ENCODE peak calls at places on chromosomes 2 and 18, in five cellular contexts. V is HCT116, W is H1, Z is K562, M is SK-N-SH. A is an unnamed sample.

GRCh38 chr2:43230981-43231827 is 4.8 kb upstream of the ZFP36L2 start:
- DNase-seq in V (no peak), W (no peak), Z (no peak), M (no peak), A (no peak)

GRCh38 chr18:59921384-59921891 is 21.6 kb downstream of the PMAIP1 start:
- DNase-seq in V (no peak), W (no peak), Z (no peak), M (no peak), A (no peak)

GRCh38 chr2:3805120-3805519 is 101.7 kb downstream of the DCDC2C start:
- DNase-seq in V (peak), W (peak), Z (peak), M (peak), A (peak)

GRCh38 chr2:176075476-176075875 is 8.3 kb downstream of the EVX2 start:
- DNase-seq in V (no peak), W (peak), Z (peak), M (no peak), A (no peak)

GRCh38 chr18:51390695-51391094 is 193.2 kb upstream of the MEX3C start:
- DNase-seq in V (no peak), W (no peak), Z (no peak), M (no peak), A (no peak)

GRCh38 chr18:64712035-64712434 is 563.1 kb upstream of the LINC00305 start:
- DNase-seq in V (no peak), W (no peak), Z (no peak), M (no peak), A (no peak)

GRCh38 chr2:124755386-124755785 is 730.3 kb downstream of the CNTNAP5 start:
- DNase-seq in V (no peak), W (no peak), Z (no peak), M (no peak), A (no peak)

GRCh38 chr2:160006466-160006865 is 55.9 kb downstream of the PLA2R1 start:
- DNase-seq in V (no peak), W (no peak), Z (no peak), M (no peak), A (no peak)

GRCh38 chr2:102091908-102092307 is 50.6 kb upstream of the IL1R1 start:
- DNase-seq in V (no peak), W (no peak), Z (no peak), M (no peak), A (no peak)

GRCh38 chr2:39989888-39990287 is 210.8 kb upstream of the THUMPD2 start:
- DNase-seq in V (no peak), W (no peak), Z (no peak), M (no peak), A (no peak)

GRCh38 chr2:11499081-11499743 is 33.3 kb upstream of the E2F6 start:
- DNase-seq in V (no peak), W (no peak), Z (no peak), M (peak), A (no peak)

GRCh38 chr2:46273225-46273863 is 23.9 kb upstream of the EPAS1 start:
- DNase-seq in V (no peak), W (no peak), Z (no peak), M (no peak), A (no peak)

GRCh38 chr18:77140030-77140429 is 7.4 kb upstream of the MBP start:
- DNase-seq in V (no peak), W (no peak), Z (no peak), M (no peak), A (no peak)

GRCh38 chr2:222671259-222672067 is at the start of gene MOGAT1:
- DNase-seq in V (no peak), W (peak), Z (no peak), M (peak), A (peak)

GRCh38 chr2:170817247-170817998 is 736 bp downstream of the GAD1 start:
- DNase-seq in V (no peak), W (peak), Z (peak), M (peak), A (no peak)

GRCh38 chr2:6943523-6943922 is 26.3 kb downstream of the RNF144A start:
- DNase-seq in V (no peak), W (no peak), Z (no peak), M (no peak), A (no peak)

GRCh38 chr2:126358122-126358521 is 297.8 kb upstream of the GYPC start:
- DNase-seq in V (no peak), W (no peak), Z (no peak), M (no peak), A (no peak)

GRCh38 chr18:34223164-34223892 is 1.4 kb downstream of the NOL4 start:
- DNase-seq in V (no peak), W (peak), Z (peak), M (peak), A (no peak)

GRCh38 chr2:152537252-152537651 is 180.0 kb downstream of the PRPF40A start:
- DNase-seq in V (no peak), W (no peak), Z (no peak), M (peak), A (peak)

GRCh38 chr2:133109772-133110171 is 439.8 kb upstream of the LYPD1 start:
- DNase-seq in V (no peak), W (no peak), Z (no peak), M (no peak), A (no peak)

GRCh38 chr2:30971291-30972025 is 164.2 kb upstream of the CAPN13 start:
- DNase-seq in V (no peak), W (no peak), Z (no peak), M (no peak), A (no peak)
- TF ChIP-seq JUND in V (no peak), W (no peak), Z (no peak), M (no peak), A (no peak)

GRCh38 chr18:41320090-41320489 is 634.9 kb upstream of the PIK3C3 start:
- DNase-seq in V (no peak), W (no peak), Z (no peak), M (no peak), A (no peak)
- TF ChIP-seq JUND in V (no peak), W (no peak), Z (no peak), M (no peak), A (no peak)

GRCh38 chr18:74062037-74062436 is 85.6 kb downstream of the FBXO15 start:
- DNase-seq in V (no peak), W (no peak), Z (no peak), M (no peak), A (no peak)

GRCh38 chr18:74065366-74065765 is 82.3 kb downstream of the FBXO15 start:
- DNase-seq in V (no peak), W (no peak), Z (no peak), M (no peak), A (no peak)

GRCh38 chr18:74063552-74063951 is 84.1 kb downstream of the FBXO15 start:
- DNase-seq in V (no peak), W (no peak), Z (no peak), M (no peak), A (no peak)

GRCh38 chr18:74064510-74064909 is 83.1 kb downstream of the FBXO15 start:
- DNase-seq in V (no peak), W (no peak), Z (no peak), M (no peak), A (no peak)

DNA sequence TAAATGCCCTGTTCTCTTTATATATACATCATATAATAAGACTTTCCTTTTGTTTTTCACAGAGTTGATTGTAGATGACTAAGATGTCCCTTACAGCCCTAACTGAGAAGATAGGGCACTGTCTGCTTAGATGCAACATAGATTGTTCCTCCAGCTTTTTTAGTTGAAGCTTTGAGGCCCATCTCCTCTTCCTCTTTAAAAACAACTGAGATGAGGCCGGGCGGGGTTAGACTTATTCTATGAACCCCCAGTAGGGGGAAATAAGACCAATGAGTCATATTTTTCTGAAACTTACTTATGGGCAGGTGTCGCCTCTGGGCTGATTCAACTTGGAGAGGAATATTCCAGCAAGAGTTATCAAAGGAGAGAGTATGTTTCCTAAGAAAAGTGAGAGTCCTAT is 84.6 kb downstream of the FBXO15 start:
- DNase-seq in V (no peak), W (no peak), Z (peak), M (no peak), A (no peak)
- TF ChIP-seq JUND in V (no peak), W (no peak), Z (no peak), M (no peak), A (no peak)

DNA sequence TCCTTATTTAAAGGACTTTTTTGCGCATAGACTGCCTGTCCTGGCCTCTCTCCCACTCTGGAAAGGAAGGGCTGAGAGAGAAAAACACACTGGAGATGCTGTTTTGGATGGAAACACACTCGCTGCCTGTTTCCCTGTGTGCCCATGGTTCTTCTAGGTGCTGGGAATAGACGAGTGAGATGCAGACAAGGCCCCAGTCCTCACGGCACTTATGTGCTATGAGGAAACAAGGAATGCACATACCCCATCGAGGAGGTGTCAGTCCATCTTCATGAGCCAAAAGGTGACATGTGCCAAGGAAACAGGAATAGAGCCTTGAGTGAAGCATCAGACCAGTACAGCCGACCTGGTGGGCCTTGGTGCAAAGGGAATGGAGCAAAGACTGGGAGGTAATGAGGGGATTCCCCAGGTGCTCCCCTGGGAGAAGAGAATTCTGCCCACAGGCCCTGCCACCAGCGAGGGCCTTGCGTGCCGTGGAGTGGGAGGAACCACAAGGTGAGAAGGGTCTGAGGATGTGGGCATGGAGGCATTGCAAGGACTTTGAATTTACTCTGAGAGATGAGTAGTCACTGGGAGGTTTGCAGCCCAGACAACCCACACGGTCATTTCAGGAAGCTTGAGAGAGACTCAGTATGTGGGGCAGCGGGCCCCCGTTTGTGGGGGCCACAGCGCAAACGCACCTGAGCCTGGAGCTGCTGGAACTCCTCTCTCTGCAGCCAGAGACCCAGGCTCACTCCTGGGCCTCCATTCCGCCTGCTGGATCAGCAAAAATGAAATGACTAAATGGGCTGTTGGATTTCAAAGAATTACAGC is 197.5 kb upstream of the COPS8 start:
- DNase-seq in V (no peak), W (peak), Z (no peak), M (no peak), A (no peak)
- TF ChIP-seq JUND in V (no peak), W (no peak), Z (no peak), M (no peak), A (no peak)

DNA sequence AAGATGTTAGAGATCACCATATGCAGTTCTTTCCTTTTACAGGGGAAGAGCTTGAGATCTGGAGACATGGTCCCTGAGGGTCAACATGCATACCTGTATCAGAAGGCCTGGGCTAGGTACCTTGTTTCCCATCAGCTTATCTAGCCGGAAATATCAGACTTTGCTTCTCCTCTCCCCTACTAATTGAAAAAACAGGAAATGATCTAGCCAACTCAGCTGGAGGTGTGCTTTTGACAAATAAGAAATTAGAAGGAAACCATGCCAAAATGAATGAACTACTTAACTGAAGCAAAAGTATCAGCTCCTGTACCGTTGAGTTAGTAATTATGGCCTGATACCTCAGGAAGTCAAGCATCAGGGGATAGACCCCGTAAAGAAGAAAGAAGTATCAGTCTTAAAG is 20.4 kb downstream of the PKP4 start:
- DNase-seq in V (no peak), W (no peak), Z (no peak), M (no peak), A (no peak)
- TF ChIP-seq JUND in V (no peak), W (no peak), Z (no peak), M (no peak), A (no peak)

GRCh38 chr2:74576151-74576755 is 21.7 kb downstream of the DOK1 start:
- DNase-seq in V (no peak), W (no peak), Z (peak), M (no peak), A (peak)

GRCh38 chr2:74575320-74575719 is 20.8 kb downstream of the DOK1 start:
- DNase-seq in V (no peak), W (no peak), Z (no peak), M (no peak), A (no peak)

GRCh38 chr2:74576830-74577229 is 22.3 kb downstream of the DOK1 start:
- DNase-seq in V (no peak), W (no peak), Z (peak), M (no peak), A (peak)

GRCh38 chr2:74572178-74572925 is 17.8 kb downstream of the DOK1 start:
- DNase-seq in V (no peak), W (no peak), Z (peak), M (no peak), A (no peak)

GRCh38 chr2:74573747-74574562 is 19.4 kb downstream of the DOK1 start:
- DNase-seq in V (no peak), W (no peak), Z (peak), M (no peak), A (no peak)
- TF ChIP-seq JUND in V (no peak), W (no peak), Z (no peak), M (no peak), A (no peak)

DNA sequence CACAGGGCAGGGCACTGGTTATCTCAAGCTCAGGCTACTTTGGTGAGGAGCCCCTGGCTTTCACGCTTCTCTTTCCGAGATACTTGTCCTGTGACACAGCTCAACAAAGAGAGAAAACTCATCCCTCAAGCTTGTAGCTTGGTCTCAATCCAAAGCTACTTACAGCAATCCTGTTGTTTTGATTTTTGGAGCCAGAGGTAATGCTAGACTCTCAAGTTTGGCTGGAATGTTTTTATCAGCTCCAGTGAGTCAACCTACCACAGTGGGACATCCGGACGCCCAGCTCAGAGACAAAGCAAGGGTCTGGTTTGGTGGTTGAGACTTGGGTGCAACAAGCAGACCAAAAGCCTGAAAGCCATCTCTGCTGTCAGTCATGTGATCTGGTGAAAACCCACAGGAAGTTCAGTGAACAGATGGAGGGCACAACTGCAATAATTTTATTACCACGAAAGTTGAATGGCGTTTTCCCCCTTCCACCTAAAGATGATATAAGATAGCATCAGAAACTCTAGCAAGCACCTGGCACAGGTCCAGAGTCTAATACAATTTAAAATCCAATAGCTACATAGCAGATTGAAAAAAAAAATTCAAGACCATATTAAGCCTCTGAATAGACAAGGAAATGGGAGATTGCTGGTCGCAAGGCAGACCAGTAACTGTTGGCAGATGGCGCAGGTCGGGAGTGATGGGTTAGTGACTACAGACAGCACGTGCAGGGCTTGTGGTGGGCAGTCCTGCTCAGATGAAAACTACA is 102.3 kb upstream of the SMAD7 start:
- DNase-seq in V (no peak), W (no peak), Z (no peak), M (peak), A (no peak)
- TF ChIP-seq JUND in V (no peak), W (no peak), Z (no peak), M (peak), A (no peak)

DNA sequence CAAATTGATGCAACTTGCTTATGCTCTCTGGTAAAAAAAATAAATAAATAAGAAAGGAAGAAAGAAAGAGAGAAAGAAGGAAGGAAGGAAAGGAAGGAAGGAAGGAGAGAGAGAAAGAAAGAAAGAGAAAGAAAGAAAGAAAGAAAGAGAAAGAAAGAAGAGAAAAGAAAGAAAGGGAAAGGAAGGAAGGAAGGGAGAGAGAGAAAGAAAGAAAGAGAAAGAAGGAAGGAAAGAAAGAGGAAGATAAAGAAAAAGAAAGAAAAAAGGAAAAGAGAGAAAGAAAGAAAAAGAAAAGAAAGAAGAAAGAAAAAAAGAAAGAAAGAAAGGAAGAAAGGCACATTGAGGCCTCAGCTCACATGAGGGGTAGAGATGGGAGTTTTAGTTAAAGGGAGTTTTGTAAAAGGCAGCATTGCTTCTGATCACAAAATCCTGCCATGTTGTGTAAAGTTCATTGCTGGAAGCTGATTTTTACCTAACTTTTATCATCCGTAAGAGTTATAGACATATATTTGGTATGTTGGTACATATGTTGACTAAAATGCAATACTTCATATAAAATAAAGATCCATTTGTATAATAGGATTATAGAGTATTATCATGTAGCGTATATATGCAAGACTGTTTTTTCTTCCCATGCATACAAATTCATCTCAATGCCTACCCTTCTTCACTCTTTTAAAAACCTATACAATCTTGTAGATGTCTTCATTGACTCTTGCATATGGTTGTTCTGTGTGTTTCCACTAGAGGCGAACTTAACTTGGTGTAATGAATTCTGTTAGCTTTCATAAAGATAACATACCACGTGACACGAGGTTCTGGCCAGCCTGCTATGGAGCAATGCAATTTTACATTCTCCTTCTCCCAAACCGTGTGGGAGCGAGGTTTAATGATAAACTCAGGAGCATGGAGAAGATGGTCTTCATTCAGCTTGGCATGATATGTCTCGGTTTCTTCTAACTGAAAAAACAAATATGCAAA is 32.8 kb downstream of the MYOM1 start:
- DNase-seq in V (no peak), W (no peak), Z (peak), M (peak), A (peak)
- TF ChIP-seq JUND in V (no peak), W (no peak), Z (no peak), M (no peak), A (no peak)

DNA sequence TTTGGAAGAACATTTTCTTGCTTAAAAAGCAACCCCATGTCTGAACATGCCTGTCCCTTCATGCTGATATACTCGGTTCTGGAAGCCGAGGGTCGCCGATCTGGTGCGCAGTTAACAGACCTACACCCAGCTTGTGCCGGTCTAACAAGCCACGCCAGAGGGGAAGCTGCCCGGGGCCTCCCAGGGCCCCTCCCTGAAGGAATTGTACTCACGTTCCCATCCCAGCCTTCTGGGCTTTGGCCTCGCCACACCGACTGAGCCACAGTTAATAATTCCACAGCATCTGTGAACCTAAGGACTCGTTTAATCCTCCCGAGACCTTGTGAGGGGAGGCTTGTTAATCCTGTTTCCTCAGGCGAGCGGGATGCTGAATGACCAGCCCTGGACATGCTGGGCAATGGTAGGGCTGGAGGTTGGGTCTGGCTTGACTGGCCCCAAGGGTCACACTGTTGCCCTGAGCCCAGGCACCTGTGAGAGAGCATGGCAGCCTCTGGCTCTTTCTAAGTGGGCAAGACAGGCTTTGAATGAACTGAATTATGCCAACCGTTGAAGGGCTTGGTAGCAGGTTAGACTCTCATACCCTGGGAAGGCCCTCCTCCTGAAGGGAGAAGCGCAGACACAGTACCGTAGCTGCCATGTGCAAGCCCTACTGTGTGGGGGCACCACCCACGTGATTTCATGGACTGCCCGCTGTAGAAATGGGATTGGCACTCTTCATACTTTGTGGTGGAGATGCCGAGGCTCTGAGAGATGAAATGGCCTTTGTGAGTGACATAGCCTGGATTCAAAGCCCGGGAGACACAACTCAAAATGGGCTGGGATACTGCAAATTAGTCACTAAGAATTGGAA is 27.9 kb upstream of the ODC1 start:
- DNase-seq in V (no peak), W (no peak), Z (no peak), M (no peak), A (no peak)
- TF ChIP-seq JUND in V (no peak), W (no peak), Z (no peak), M (no peak), A (no peak)